ENCODE peak calls at places on chromosomes 6 and 20, in five cellular contexts. O is cardiac muscle cell, M is H7, T is ELR, W is GF-D8. P is an unnamed sample.

GRCh38 chr6:81613606-81614005 is 138.9 kb downstream of the TENT5A start:
- DNase-seq in M (no peak), W (peak; percentile 47), T (peak; percentile 92), O (no peak), P (peak; percentile 4)

GRCh38 chr20:56515657-56516381 is 8.7 kb upstream of the FAM209A start:
- DNase-seq in W (peak; percentile 5), M (no peak), O (no peak), T (peak; percentile 44), P (peak; percentile 6)

GRCh38 chr20:58433759-58434158 is 44.7 kb downstream of the VAPB start:
- DNase-seq in O (no peak), T (peak; percentile 90), W (no peak), M (no peak), P (peak; percentile 3)

GRCh38 chr6:143283887-143284640 is 166.4 kb downstream of the ADAT2 start:
- DNase-seq in T (no peak), W (no peak), O (no peak), M (no peak), P (no peak)

GRCh38 chr6:1686117-1687098 is 76.7 kb downstream of the FOXC1 start:
- DNase-seq in O (peak; percentile 27), M (no peak), T (peak; percentile 91), W (no peak), P (no peak)

GRCh38 chr6:112117554-112117953 is 30.2 kb downstream of the FAM229B start:
- DNase-seq in W (no peak), M (no peak), T (peak; percentile 62), O (no peak), P (peak; percentile 32)

GRCh38 chr6:156890627-156891300 is 113.6 kb downstream of the ARID1B start:
- DNase-seq in W (no peak), T (no peak), O (no peak), M (no peak), P (no peak)

GRCh38 chr6:45714795-45715507 is 300.7 kb downstream of the CLIC5 start:
- DNase-seq in O (peak; percentile 82), T (peak; percentile 91), W (peak; percentile 45), M (peak; percentile 65), P (peak; percentile 81)

GRCh38 chr20:60838297-60838696 is 413.8 kb upstream of the CDH4 start:
- DNase-seq in T (no peak), W (no peak), O (no peak), M (no peak), P (no peak)

GRCh38 chr6:116244284-116244683 is 9.6 kb downstream of the TSPYL4 start:
- DNase-seq in T (no peak), M (no peak), W (no peak), O (no peak), P (no peak)

GRCh38 chr6:29466241-29466640 is 9.3 kb downstream of the OR2H1 start:
- DNase-seq in T (no peak), M (no peak), O (no peak), W (no peak), P (no peak)

GRCh38 chr6:166959906-166960608 is 3.7 kb upstream of the RNASET2 start:
- DNase-seq in M (no peak), O (no peak), W (no peak), T (no peak), P (peak; percentile 35)

GRCh38 chr6:52576392-52577021 is 353 bp downstream of the TRAM2 start:
- DNase-seq in T (peak; percentile 88), O (no peak), M (peak; percentile 87), W (peak; percentile 21), P (peak; percentile 45)

P was measured in MV-4-11.